ENCODE peak calls at places on chromosomes 13 and 19, in five cellular contexts. E, R, D, B and L are unnamed samples.

GRCh38 chr13:105627270-105627669 is 908.2 kb downstream of the EFNB2 start:
- DNase-seq in E (no peak), R (no peak), D (no peak), B (no peak), L (no peak)

GRCh38 chr19:40348125-40348913 is at the start of the genes C19orf47 and PLD3:
- DNase-seq in E (peak), R (peak), D (peak), B (peak), L (peak)

GRCh38 chr19:31470229-31470939 is 121.1 kb upstream of the TSHZ3 start:
- DNase-seq in E (no peak), R (no peak), D (no peak), B (no peak), L (no peak)

GRCh38 chr19:6540918-6541689 is 10.3 kb downstream of the TNFSF9 start:
- DNase-seq in E (no peak), R (no peak), D (no peak), B (no peak), L (no peak)

GRCh38 chr13:81726037-81726726 is 1385.3 kb upstream of the SPRY2 start:
- DNase-seq in E (no peak), R (no peak), D (no peak), B (no peak), L (no peak)

GRCh38 chr13:40490086-40490723 is 176.2 kb downstream of the FOXO1 start:
- DNase-seq in E (peak), R (no peak), D (no peak), B (no peak), L (no peak)

GRCh38 chr13:105670179-105671015 is 865.1 kb downstream of the EFNB2 start:
- DNase-seq in E (no peak), R (no peak), D (no peak), B (no peak), L (no peak)

GRCh38 chr19:29665215-29665825 is at the start of gene PLEKHF1:
- DNase-seq in E (peak), R (peak), D (peak), B (peak), L (peak)

GRCh38 chr19:16330368-16330801 is 5.8 kb downstream of the KLF2 start:
- DNase-seq in E (peak), R (peak), D (peak), B (peak), L (peak)

GRCh38 chr19:4232614-4233281 is 3.4 kb downstream of the EBI3 start:
- DNase-seq in E (no peak), R (no peak), D (no peak), B (no peak), L (no peak)

GRCh38 chr13:42392180-42392579 is 120.2 kb downstream of the AKAP11 start:
- DNase-seq in E (no peak), R (no peak), D (no peak), B (no peak), L (no peak)

DNA sequence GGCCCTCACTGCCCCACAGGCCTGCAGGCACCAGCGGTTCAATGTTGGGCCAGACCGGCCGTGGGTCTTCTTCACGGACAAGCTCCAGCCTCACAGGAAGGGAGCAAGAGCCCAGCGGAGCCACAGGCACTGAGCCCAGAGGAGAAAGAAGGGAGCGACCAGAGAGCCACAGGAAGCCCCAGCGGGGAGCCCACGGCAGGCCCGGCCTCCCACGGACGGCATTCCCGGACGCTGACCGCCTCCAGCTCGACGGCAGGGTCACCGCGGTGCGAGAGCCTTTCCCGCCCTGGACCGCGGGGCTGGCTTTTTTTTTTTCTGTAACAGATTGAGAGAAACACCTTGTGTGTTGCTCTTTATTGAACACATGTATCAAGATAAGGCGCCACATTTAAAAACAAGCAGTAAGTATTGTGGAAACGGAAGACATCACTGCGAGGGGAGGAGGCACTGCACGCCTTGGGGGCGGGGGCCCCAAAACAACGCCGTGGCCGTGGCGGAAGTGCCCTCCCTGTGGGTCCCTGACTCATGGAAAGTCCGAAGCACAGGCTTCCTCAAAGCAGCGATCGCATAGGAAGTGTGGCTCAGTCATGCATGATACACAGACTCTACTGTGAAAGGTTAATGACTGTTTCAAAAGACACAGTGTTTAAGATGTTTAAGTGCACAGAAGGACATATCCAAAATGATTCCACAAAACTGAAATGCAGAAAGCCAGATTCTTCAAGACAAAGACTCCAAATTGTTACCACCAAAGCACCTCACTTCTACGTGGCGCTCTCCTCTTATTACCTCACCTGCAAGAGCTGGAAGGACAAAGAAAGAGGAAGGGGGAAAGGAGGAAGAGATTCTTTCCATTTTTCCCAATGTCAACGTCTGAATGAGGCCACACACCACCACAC is 3.5 kb downstream of the RASA3 start:
- DNase-seq in E (peak), R (peak), D (no peak), B (peak), L (peak)
- TF ChIP-seq POLR2A in E (no peak), R (peak), D (no peak), B (no peak), L (peak)

DNA sequence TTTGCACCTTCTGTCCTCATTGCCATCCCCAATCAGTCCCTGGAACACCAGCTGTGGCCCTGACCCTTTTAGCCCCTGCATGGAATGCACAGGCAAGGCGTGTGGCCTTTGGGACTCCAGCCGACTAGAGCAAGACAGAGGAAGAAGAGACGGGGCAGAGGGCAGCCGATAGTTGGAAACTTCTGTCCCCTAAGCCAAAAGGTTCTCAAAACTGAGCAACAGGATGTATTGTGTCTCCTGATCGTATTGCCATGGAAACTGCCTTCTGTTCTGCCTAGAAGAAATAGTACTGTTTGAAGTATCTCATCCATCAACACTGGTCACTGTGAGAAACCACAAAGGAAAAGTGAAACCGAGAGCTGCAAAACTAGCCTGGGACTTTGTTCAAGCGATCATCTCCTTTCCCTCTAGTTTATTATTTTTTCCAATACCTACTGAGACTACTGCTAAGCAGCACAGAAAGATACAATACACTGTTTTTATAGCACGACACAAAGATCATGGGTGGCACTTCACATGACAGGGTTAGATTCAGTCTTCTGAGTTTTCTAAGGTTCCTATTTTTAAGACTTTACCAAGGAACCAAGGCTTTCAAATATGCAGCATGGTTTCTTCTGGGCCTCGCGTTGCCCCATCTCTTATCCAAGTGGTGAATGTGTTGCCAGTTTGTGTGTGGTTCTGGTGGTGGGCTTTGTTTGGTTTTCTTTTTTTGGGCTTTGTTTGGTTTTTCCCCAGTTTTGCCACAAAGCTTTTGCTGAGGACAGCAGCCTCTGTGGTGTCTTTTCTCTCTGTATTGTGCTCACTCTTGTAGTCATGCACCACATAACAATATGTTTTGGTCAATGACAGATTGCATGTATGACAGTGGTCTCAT is 49.3 kb upstream of the GPR183 start:
- DNase-seq in E (no peak), R (no peak), D (peak), B (no peak), L (no peak)
- TF ChIP-seq POLR2A in E (no peak), R (no peak), D (no peak), B (no peak), L (no peak)

GRCh38 chr19:47228168-47228936 is 2.6 kb downstream of the BBC3 start:
- DNase-seq in E (peak), R (peak), D (peak), B (peak), L (peak)
- TF ChIP-seq POLR2A in E (no peak), R (no peak), D (no peak), B (no peak), L (no peak)

DNA sequence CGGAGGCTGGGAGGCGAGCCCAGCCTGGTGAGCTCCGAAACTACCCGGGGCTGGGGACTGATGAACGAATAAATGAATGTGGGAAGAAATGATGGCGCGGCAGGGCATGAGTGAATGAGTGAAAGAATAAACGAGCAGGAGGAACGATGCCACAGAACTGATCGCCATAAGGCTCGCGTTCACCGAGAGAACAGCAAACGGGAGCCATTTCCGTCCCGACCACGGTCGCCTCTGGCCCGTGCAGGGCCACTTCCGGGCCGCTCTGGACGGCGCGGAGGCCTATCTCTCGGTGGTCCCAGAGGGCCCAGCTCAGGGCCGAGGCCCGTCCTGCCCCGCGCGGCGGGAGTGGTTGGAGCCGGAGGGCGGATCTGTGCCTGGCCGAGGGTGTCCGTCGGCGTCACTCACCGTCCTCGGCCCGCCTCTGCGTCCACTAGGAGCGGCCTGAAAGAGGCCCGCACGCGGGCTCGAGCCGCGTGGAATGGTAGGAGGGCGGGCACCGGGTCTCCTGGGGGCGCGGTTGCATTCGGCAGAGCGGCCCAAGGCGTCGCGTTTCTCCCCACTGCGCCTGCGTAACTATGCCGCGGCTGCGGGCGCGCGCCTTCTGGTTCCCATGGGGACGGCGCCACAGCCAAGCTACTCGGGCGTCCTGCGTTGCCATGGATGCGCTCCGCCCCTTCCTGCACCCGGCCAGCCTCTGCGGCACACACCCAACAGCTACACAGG is at the start of gene ZNF497:
- DNase-seq in E (peak), R (peak), D (peak), B (peak), L (peak)
- TF ChIP-seq POLR2A in E (peak), R (peak), D (peak), B (peak), L (no peak)

DNA sequence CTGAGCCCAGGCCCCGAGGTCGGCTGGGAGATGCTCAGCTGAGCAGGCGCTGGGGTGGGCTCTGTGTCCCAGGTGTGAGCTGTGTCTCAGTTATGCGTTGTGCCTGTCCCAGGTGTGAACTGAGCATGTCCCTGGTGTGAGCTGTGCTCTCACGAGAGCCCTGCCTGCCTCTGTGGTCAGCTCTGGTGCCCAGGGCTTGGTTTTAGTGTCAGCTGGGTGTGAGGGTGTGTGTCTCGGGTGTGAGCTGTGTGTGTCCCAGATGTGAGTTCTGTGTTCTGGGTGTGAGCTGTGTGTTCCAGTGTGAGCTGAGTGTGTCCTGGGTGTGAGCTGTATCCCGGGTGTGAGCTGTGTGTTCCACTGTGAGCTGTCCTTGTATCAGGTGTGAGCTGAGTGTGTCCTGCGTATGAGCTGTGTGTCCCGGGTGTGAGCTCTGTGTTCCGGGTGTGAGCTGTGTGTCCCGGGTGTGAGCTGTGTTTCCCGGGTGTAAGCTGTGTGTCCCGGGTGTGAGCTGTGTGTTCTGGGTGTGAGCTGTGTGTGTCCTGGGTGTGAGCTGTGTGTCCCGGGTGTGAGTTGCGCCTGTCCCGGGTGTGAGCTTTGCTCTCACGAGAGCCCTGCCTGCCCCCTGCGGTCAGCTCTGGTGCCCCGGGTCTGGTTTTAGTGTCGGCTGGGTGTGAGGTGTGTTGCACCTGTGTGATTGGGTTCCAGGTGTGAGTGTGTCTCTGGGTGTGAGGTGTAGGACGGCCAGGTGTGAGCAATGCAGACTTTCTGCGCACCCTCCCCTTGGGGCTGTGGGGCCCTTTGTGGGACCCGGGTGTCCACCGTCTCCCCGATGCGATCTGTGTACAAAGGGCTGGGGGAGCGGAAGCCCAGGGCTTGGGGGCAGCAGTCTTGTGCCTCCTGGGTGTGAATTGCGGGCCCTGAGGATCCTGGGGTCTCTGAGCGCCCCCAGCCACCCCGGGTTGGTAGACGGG is 7.1 kb upstream of the PEAK3 start:
- DNase-seq in E (no peak), R (no peak), D (no peak), B (no peak), L (no peak)
- TF ChIP-seq POLR2A in E (no peak), R (no peak), D (no peak), B (no peak), L (no peak)

DNA sequence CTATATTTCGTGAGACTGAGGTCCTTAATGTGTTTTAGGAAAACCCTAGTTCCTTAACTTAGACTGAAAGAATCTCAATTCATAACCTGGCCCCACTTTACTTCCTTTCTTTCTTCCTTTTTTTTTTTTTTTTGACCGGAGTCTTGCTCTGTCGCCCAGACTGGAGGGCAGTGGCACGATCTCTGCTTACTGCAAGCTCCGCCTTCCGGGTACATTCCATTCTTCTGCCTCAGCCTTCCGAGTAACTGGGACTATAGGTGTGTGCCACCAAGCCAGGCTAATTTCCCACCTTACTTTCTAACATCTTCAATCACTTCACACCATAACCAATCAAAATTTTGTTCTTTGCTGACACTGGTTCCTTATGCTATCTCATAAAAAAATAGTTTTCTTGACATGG is 2097.0 kb downstream of the PCDH9 start:
- DNase-seq in E (no peak), R (no peak), D (no peak), B (no peak), L (no peak)
- TF ChIP-seq POLR2A in E (no peak), R (no peak), D (no peak), B (no peak), L (no peak)

DNA sequence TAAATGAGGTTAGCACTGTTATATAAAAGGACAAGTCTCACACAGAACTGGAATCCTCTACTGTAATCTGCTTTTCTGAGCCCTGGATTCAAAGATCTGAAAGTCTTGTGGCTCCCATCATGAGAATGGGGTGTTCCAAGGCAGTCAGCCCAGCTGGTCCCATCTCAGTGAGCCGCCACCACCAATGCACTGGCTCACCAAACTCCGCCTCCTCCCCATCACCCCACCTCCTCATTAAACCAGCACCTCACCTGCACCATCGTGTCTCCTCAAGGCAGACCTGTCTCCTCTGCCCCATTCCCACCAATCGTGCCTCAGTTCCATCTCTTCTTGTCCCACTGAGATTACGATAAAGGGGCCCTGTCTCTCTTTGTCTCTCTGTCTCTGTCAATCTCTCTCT is 166.7 kb downstream of the USP12 start:
- DNase-seq in E (no peak), R (no peak), D (no peak), B (no peak), L (peak)
- TF ChIP-seq POLR2A in E (no peak), R (no peak), D (no peak), B (no peak), L (no peak)

DNA sequence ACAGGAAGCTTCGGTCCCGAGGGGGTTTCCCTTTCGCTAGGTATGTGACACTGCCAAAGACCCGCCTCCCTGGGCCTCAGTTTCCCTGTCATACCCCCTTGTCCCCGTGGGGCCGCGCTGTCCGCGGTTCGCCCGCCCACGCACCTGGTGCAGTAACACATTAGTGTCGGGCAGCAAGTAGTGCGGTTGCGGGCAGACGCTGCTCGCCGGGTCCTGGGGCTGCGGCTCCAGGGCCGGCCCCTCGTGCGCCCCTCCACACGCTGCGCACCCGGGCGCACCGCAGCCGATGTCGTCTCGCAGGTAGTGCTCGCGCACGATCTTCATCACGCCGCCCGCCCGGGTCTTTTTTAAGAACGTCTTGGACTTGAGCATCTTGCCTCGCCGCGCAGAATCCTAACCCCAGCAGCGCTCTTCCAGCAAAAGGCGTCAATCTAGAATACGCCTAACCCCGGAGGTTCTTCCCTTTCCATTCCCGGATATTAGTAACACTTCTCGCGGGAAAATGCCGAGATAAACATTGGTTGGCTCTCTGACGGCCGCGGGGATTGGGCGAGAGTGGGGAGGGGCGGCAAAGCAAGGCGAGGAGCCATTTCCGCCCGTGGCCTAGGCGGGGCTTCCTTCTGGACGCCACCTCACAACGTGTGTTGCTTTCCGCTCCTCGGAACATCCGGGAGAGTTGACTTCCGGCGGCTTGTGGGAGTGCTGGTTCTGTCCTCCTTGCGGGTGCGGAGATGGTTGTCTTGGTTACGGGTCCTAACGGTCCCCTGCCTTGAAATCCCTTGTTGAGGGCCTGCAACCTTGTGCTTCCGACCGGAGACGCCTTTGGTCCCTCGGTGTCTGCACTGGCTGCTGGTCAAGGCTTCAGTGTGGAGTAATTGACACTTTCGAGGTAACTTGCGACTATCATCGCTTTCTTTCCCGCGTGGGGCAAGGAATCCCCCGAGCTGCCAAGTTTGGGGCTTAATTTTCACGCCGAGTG is at the start of the genes DIS3 and PIBF1:
- DNase-seq in E (peak), R (peak), D (peak), B (peak), L (peak)
- TF ChIP-seq POLR2A in E (peak), R (peak), D (peak), B (peak), L (peak)

GRCh38 chr13:44989941-44990340 is 603 bp downstream of the GPALPP1 start:
- DNase-seq in E (no peak), R (no peak), D (no peak), B (no peak), L (no peak)

GRCh38 chr13:44989071-44989889 is at the start of the genes GPALPP1 and NUFIP1:
- DNase-seq in E (peak), R (peak), D (peak), B (peak), L (peak)
- TF ChIP-seq POLR2A in E (peak), R (peak), D (peak), B (peak), L (no peak)